ENCODE peak calls at places on chromosomes 3 and 15, in nine cellular contexts. C is keratinocyte; N is CD4-positive, alpha-beta memory T cell; S is CD8-positive, alpha-beta memory T cell; J is ovary; D is WERI-Rb-1; V is bronchial epithelial cell; K is uterus; H is pancreas. O is an unnamed sample.

GRCh38 chr3:12408984-12409383 is 75.3 kb upstream of the TSEN2 start:
- DNase-seq in C (no peak), N (no peak), S (no peak), J (no peak), D (no peak), V (no peak), K (no peak), H (no peak), O (no peak)

GRCh38 chr3:46558184-46559029 is 7.7 kb downstream of the LRRC2 start:
- DNase-seq in C (peak), N (peak), S (peak), J (peak), D (peak), V (peak), K (peak), H (peak), O (peak)

GRCh38 chr3:46282696-46283095 is 40.4 kb downstream of the CCR3 start:
- DNase-seq in C (no peak), N (no peak), S (no peak), J (no peak), D (no peak), V (no peak), K (no peak), H (no peak), O (no peak)

GRCh38 chr3:30518201-30518864 is 88.1 kb upstream of the TGFBR2 start:
- DNase-seq in C (no peak), N (no peak), S (no peak), J (peak), D (no peak), V (peak), K (peak), H (peak), O (no peak)

GRCh38 chr3:21216598-21216997 is 534.4 kb downstream of the ZNF385D start:
- DNase-seq in C (no peak), N (no peak), S (no peak), J (no peak), D (peak), V (peak), K (no peak), H (no peak), O (peak)

GRCh38 chr15:77027697-77028450 is 32.9 kb downstream of the PSTPIP1 start:
- DNase-seq in C (no peak), N (no peak), S (peak), J (peak), D (no peak), V (no peak), K (peak), H (peak), O (no peak)

GRCh38 chr3:140726061-140726460 is 48.2 kb downstream of the TRIM42 start:
- DNase-seq in C (no peak), N (no peak), S (no peak), J (no peak), D (no peak), V (no peak), K (no peak), H (no peak), O (no peak)

GRCh38 chr15:57696146-57696545 is 10.4 kb upstream of the POLR2M start:
- DNase-seq in C (no peak), N (no peak), S (no peak), J (no peak), D (no peak), V (no peak), K (no peak), H (no peak), O (no peak)

GRCh38 chr3:194938845-194939531 is 253.3 kb downstream of the FAM43A start:
- DNase-seq in C (no peak), N (no peak), S (no peak), J (no peak), D (no peak), V (no peak), K (no peak), H (no peak), O (no peak)

GRCh38 chr3:31668258-31668657 is 135.5 kb downstream of the STT3B start:
- DNase-seq in C (peak), N (no peak), S (no peak), J (no peak), D (no peak), V (peak), K (no peak), H (no peak), O (no peak)

GRCh38 chr3:113600418-113601185 is 68.2 kb downstream of the SIDT1 start:
- DNase-seq in C (no peak), N (no peak), S (no peak), J (peak), D (no peak), V (no peak), K (peak), H (no peak), O (no peak)

GRCh38 chr3:123301331-123302184 is 99.8 kb downstream of the SEC22A start:
- DNase-seq in C (no peak), N (no peak), S (no peak), J (no peak), D (no peak), V (peak), K (no peak), H (no peak), O (no peak)

GRCh38 chr3:129735638-129736037 is 129.2 kb upstream of the PLXND1 start:
- DNase-seq in C (no peak), N (no peak), S (no peak), J (no peak), D (no peak), V (no peak), K (no peak), H (no peak), O (no peak)

GRCh38 chr3:113174806-113175490 is 36.4 kb upstream of the BOC start:
- DNase-seq in C (no peak), N (no peak), S (no peak), J (peak), D (no peak), V (no peak), K (no peak), H (no peak), O (no peak)

GRCh38 chr15:74768771-74769342 is 13.0 kb upstream of the CSK start:
- DNase-seq in C (no peak), N (peak), S (peak), J (peak), D (peak), V (peak), K (peak), H (peak), O (no peak)

GRCh38 chr3:17964113-17964512 is 221.7 kb upstream of the TBC1D5 start:
- DNase-seq in C (no peak), N (no peak), S (no peak), J (no peak), D (no peak), V (no peak), K (no peak), H (no peak), O (peak)

GRCh38 chr15:45333550-45333949 is 44.8 kb downstream of the GATM start:
- DNase-seq in C (no peak), N (no peak), S (no peak), J (peak), D (peak), V (no peak), K (peak), H (no peak), O (no peak)

GRCh38 chr3:129485681-129486056 is 42.8 kb upstream of the RHO start:
- DNase-seq in C (peak), N (no peak), S (no peak), J (peak), D (no peak), V (peak), K (peak), H (peak), O (no peak)

GRCh38 chr15:65189102-65189740 is 4.1 kb upstream of the CLPX start:
- DNase-seq in C (no peak), N (no peak), S (no peak), J (peak), D (peak), V (peak), K (no peak), H (no peak), O (peak)

GRCh38 chr3:180416111-180416541 is 185.8 kb upstream of the TTC14 start:
- DNase-seq in C (no peak), N (no peak), S (no peak), J (no peak), D (no peak), V (peak), K (no peak), H (no peak), O (no peak)

GRCh38 chr3:128006471-128007424 is 45.5 kb upstream of the SEC61A1 start:
- DNase-seq in C (no peak), N (no peak), S (no peak), J (no peak), D (no peak), V (no peak), K (peak), H (no peak), O (no peak)

GRCh38 chr15:52261498-52262242 is 33.9 kb downstream of the MYO5C start:
- DNase-seq in C (no peak), N (peak), S (peak), J (no peak), D (no peak), V (peak), K (peak), H (peak), O (no peak)

GRCh38 chr3:179454887-179455286 is 3.6 kb upstream of the GNB4 start:
- DNase-seq in C (no peak), N (no peak), S (no peak), J (no peak), D (no peak), V (peak), K (no peak), H (no peak), O (no peak)

GRCh38 chr15:82043130-82043673 is 2.6 kb downstream of the MEX3B start:
- DNase-seq in C (no peak), N (no peak), S (no peak), J (no peak), D (no peak), V (no peak), K (peak), H (no peak), O (no peak)

GRCh38 chr15:89803941-89804800 is 10.5 kb downstream of the ANPEP start:
- DNase-seq in C (no peak), N (no peak), S (no peak), J (no peak), D (no peak), V (no peak), K (no peak), H (peak), O (no peak)

GRCh38 chr15:40873625-40874561 is at the start of gene RHOV:
- DNase-seq in C (no peak), N (peak), S (peak), J (peak), D (peak), V (peak), K (no peak), H (peak), O (peak)
- H3K4me3 ChIP-seq in C (peak), N (no peak), S (peak), J (peak), D (peak), V (peak), K (peak), H (peak), O (peak)

GRCh38 chr15:95174880-95175279 is 943.5 kb downstream of the MCTP2 start:
- DNase-seq in C (no peak), N (no peak), S (no peak), J (no peak), D (no peak), V (no peak), K (no peak), H (no peak), O (no peak)

GRCh38 chr15:95169701-95170459 is 938.5 kb downstream of the MCTP2 start:
- DNase-seq in C (no peak), N (no peak), S (no peak), J (no peak), D (no peak), V (no peak), K (peak), H (no peak), O (no peak)

GRCh38 chr15:95171551-95171950 is 940.2 kb downstream of the MCTP2 start:
- DNase-seq in C (no peak), N (no peak), S (no peak), J (no peak), D (no peak), V (no peak), K (no peak), H (no peak), O (no peak)

GRCh38 chr15:95174281-95174680 is 942.9 kb downstream of the MCTP2 start:
- DNase-seq in C (no peak), N (no peak), S (no peak), J (no peak), D (no peak), V (no peak), K (peak), H (no peak), O (no peak)

DNA sequence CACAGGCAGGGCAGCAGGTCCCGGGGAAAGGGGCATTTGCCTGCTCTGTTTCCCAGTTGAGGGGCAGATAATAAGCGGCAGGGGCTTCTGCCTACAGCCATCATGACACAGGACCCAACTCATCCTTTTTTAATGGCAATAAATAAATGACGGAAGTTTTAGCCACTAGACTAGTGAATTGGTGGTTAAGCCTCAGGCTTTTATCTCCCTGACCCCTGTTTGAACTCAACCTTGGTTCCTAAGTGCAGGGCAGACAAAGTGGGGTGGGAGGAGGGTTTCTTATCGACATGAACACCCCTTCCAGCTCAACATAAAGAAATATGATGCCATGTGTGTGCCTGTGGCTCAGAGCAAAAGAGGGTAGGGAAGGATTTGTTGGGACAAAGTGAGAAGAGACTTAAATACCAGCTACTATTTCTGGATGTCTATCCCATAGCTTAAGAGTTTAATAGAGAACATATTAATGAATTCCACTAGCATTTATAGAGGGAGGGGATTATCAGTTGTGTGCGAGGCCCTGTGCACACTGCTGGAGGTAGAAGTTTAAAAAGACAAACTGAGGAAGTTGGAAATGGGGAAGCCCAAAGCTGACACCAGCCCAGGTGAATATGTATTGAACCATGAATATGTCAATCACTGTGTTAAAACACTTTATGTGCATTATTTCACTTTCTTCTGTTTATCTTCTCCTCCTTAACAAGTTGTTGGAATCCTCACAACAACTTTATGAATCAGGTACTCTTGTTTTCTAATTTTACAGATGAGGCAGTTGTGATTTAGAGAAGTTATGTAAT is 939.4 kb downstream of the MCTP2 start:
- DNase-seq in C (no peak), N (no peak), S (no peak), J (no peak), D (no peak), V (no peak), K (no peak), H (no peak), O (no peak)
- H3K4me3 ChIP-seq in C (no peak), N (no peak), S (no peak), J (peak), D (no peak), V (no peak), K (peak), H (no peak), O (no peak)

GRCh38 chr3:134228035-134228434 is 22.6 kb downstream of the RYK start:
- DNase-seq in C (no peak), N (no peak), S (no peak), J (no peak), D (no peak), V (no peak), K (no peak), H (no peak), O (no peak)
- H3K4me3 ChIP-seq in C (no peak), N (no peak), S (no peak), J (no peak), D (no peak), V (no peak), K (no peak), H (no peak), O (no peak)

DNA sequence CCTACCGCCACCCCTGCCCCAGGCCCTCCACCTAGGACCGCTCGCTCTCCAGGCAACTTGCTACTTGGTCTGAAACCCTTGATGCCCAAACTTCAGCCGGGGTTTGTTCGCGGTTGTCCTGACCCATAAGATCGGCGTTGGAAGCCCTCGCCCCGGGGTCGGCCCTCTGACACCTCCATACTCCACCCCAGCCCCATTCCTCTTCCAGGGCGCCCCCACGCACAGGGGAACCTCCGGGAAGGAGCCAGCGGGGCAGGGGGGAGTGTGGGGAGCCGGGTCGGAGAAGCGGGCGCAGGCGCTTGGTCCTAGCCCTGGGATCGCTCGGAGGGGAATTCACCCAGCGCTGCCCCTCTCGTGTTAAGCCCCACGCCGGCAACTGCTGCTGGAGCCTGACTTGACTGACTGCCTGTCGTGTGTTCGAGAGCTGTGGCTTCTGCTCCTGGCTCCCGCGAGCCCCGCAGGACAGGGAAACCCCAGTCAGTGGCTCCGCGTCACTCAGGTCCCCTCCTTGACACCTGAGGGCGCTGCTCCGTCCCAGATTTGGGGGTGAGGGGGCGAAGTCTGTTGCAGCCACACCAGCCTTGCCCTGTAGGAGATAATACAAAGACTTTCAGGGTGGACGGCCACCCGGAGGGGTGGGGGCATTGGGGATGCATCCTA is 675 bp downstream of the RYR3 start:
- DNase-seq in C (no peak), N (no peak), S (no peak), J (no peak), D (peak), V (no peak), K (peak), H (no peak), O (no peak)
- H3K4me3 ChIP-seq in C (no peak), N (no peak), S (no peak), J (peak), D (peak), V (no peak), K (peak), H (no peak), O (no peak)

GRCh38 chr3:9248232-9249191 is 934 bp downstream of the SRGAP3 start:
- DNase-seq in C (no peak), N (no peak), S (no peak), J (no peak), D (peak), V (peak), K (no peak), H (no peak), O (no peak)
- H3K4me3 ChIP-seq in C (peak), N (peak), S (peak), J (peak), D (peak), V (peak), K (peak), H (peak), O (peak)

GRCh38 chr3:89108154-89108553 is 733 bp downstream of the EPHA3 start:
- DNase-seq in C (no peak), N (no peak), S (no peak), J (no peak), D (no peak), V (peak), K (no peak), H (no peak), O (no peak)
- H3K4me3 ChIP-seq in C (no peak), N (no peak), S (no peak), J (peak), D (peak), V (no peak), K (peak), H (peak), O (peak)

DNA sequence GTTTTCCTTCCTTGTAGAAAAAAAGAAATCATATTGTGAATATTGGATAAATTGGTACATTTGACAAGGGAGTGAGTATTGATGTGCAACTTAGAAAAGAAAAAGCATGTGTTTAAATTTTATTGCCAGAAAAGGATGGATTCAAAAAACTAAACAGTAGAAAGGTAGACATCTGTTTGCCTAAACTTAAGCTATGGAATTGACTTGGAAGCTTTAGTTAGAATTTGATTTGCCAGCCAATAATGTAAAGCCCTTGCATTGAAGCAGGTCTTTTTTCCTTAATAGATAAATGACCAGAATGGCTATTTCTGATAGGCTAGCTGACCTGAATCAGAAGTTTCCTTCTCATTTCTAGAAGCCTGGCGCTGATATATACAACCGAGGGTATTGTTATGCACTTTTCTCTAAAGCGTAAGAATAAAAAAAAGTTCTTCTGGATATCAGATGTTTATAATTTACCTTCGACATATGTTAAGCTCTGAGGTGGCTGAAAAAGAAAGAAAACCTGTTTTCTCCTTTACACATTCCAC is 4.2 kb downstream of the RARB start:
- DNase-seq in C (no peak), N (no peak), S (no peak), J (no peak), D (no peak), V (no peak), K (no peak), H (no peak), O (no peak)
- H3K4me3 ChIP-seq in C (no peak), N (no peak), S (no peak), J (no peak), D (no peak), V (no peak), K (peak), H (no peak), O (no peak)

GRCh38 chr3:172067837-172068440 is 28.6 kb downstream of the FNDC3B start:
- DNase-seq in C (no peak), N (no peak), S (no peak), J (no peak), D (no peak), V (no peak), K (no peak), H (no peak), O (no peak)

GRCh38 chr3:172065534-172065933 is 26.2 kb downstream of the FNDC3B start:
- DNase-seq in C (no peak), N (no peak), S (no peak), J (no peak), D (no peak), V (no peak), K (no peak), H (peak), O (no peak)

GRCh38 chr3:172068977-172069376 is 29.6 kb downstream of the FNDC3B start:
- DNase-seq in C (no peak), N (no peak), S (no peak), J (no peak), D (no peak), V (no peak), K (no peak), H (no peak), O (no peak)

GRCh38 chr3:172065967-172066762 is 26.8 kb downstream of the FNDC3B start:
- DNase-seq in C (no peak), N (no peak), S (no peak), J (no peak), D (no peak), V (peak), K (no peak), H (peak), O (no peak)

GRCh38 chr3:172066880-172067778 is 27.8 kb downstream of the FNDC3B start:
- DNase-seq in C (no peak), N (no peak), S (no peak), J (no peak), D (no peak), V (no peak), K (no peak), H (no peak), O (no peak)
- H3K4me3 ChIP-seq in C (no peak), N (no peak), S (no peak), J (no peak), D (no peak), V (no peak), K (no peak), H (no peak), O (no peak)